ENCODE peak calls at places on chromosomes 2 and 18, in nine cellular contexts. L is AG09309, B is cardiac muscle cell, S is WERI-Rb-1, A is neural progenitor cell, G is thoracic aorta, M is left ventricle myocardium inferior, D is HCT116, J is ovary. X is an unnamed sample.

GRCh38 chr2:201126308-201127127 is 10.6 kb downstream of the CFLAR start:
- DNase-seq in G (no peak), J (no peak), A (no peak), S (no peak), D (no peak), B (peak), L (no peak), M (no peak), X (peak)

GRCh38 chr2:51158236-51158635 is 126.3 kb upstream of the NRXN1 start:
- DNase-seq in J (no peak), G (no peak), M (no peak), A (no peak), D (no peak), L (no peak), S (no peak), B (no peak), X (no peak)

GRCh38 chr2:45716915-45717314 is 65.4 kb downstream of the PRKCE start:
- DNase-seq in B (no peak), J (no peak), G (no peak), S (no peak), A (no peak), M (no peak), D (no peak), L (no peak), X (no peak)

GRCh38 chr2:114962551-114962950 is 520.1 kb downstream of the DPP10 start:
- DNase-seq in A (no peak), L (no peak), J (no peak), B (no peak), M (no peak), D (no peak), S (no peak), G (no peak), X (no peak)

GRCh38 chr2:43127941-43128561 is 98.4 kb downstream of the ZFP36L2 start:
- DNase-seq in M (no peak), A (no peak), J (no peak), L (no peak), S (no peak), D (no peak), G (no peak), B (no peak), X (no peak)

GRCh38 chr2:152647417-152648010 is 69.7 kb downstream of the PRPF40A start:
- DNase-seq in L (no peak), A (peak), D (no peak), M (peak), G (no peak), S (no peak), B (peak), J (peak), X (peak)

GRCh38 chr18:27121108-27121507 is 64.0 kb downstream of the CHST9 start:
- DNase-seq in L (no peak), S (no peak), B (no peak), G (no peak), M (no peak), A (no peak), J (no peak), D (no peak), X (no peak)

GRCh38 chr2:21395366-21395765 is 271.6 kb downstream of the TDRD15 start:
- DNase-seq in S (peak), J (no peak), B (no peak), L (no peak), G (no peak), A (no peak), M (no peak), D (no peak), X (no peak)

GRCh38 chr18:32899819-32900218 is 127.0 kb upstream of the KLHL14 start:
- DNase-seq in J (no peak), M (no peak), S (no peak), L (no peak), A (no peak), G (no peak), B (no peak), D (no peak), X (no peak)

GRCh38 chr2:172931256-172931894 is 144.3 kb upstream of the MAP3K20 start:
- DNase-seq in J (peak), S (no peak), G (no peak), D (no peak), M (no peak), A (peak), L (no peak), B (peak), X (peak)
- H3K4me3 ChIP-seq in J (no peak), S (no peak), G (peak), D (no peak), M (peak), A (peak), L (no peak), B (no peak), X (no peak)

GRCh38 chr18:49491534-49491856 is 4.5 kb upstream of the C18orf32 start:
- DNase-seq in M (no peak), D (no peak), G (no peak), J (no peak), B (no peak), A (no peak), S (no peak), L (no peak), X (no peak)

GRCh38 chr18:49491857-49492693 is 5.0 kb upstream of the C18orf32 start:
- DNase-seq in L (peak), B (peak), M (peak), G (peak), S (peak), D (peak), J (peak), A (peak), X (peak)

GRCh38 chr18:49487711-49488310 is 777 bp upstream of the C18orf32 start:
- DNase-seq in J (no peak), B (peak), G (no peak), A (peak), D (no peak), S (no peak), M (no peak), L (no peak), X (no peak)

GRCh38 chr18:49492694-49493033 is 5.6 kb upstream of the C18orf32 start:
- DNase-seq in M (no peak), B (no peak), G (no peak), D (no peak), J (no peak), S (no peak), L (no peak), A (no peak), X (no peak)

GRCh38 chr18:49490246-49490762 is 3.3 kb upstream of the C18orf32 start:
- DNase-seq in B (no peak), M (no peak), J (no peak), D (no peak), A (no peak), S (no peak), G (no peak), L (no peak), X (no peak)
- H3K4me3 ChIP-seq in B (no peak), M (no peak), J (no peak), D (peak), A (peak), S (no peak), G (no peak), L (no peak), X (no peak)

GRCh38 chr2:176637134-176637496 is 367.9 kb downstream of the MTX2 start:
- DNase-seq in L (no peak), D (no peak), M (no peak), J (no peak), A (peak), S (no peak), B (no peak), G (no peak), X (no peak)
- H3K4me3 ChIP-seq in L (peak), D (no peak), M (peak), J (peak), A (peak), S (peak), B (peak), G (peak), X (no peak)

GRCh38 chr18:805755-806110 is 6.3 kb downstream of the YES1 start:
- DNase-seq in S (no peak), M (no peak), B (no peak), L (no peak), J (no peak), D (no peak), G (no peak), A (no peak), X (no peak)
- H3K4me3 ChIP-seq in S (no peak), M (peak), B (no peak), L (no peak), J (no peak), D (no peak), G (peak), A (no peak), X (peak)

GRCh38 chr2:213285404-213285803 is 1.1 kb downstream of the SPAG16 start:
- DNase-seq in B (no peak), A (no peak), M (no peak), S (peak), J (no peak), L (no peak), D (no peak), G (no peak), X (no peak)
- H3K4me3 ChIP-seq in B (peak), A (peak), M (peak), S (peak), J (no peak), L (no peak), D (no peak), G (peak), X (peak)

DNA sequence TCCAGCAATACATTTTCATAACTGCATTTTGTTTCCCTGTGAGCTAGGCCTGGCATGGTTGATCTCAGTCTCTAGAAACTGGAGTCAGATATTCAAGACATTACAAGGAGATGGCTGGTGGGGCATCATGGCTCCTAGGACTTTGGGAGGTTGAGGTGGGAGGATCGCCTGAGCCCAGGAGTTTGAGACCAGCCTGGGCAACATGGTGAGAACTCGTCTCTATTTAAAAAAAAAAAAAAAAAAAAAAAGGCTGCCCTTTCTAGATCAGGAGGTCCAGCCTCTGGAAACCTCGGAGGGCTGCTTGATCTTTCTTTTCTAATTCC is 362 bp upstream of the VAMP8 start:
- DNase-seq in A (no peak), M (no peak), L (no peak), B (no peak), S (no peak), J (no peak), D (no peak), G (no peak), X (no peak)
- H3K4me3 ChIP-seq in A (peak), M (peak), L (no peak), B (no peak), S (no peak), J (no peak), D (peak), G (peak), X (no peak)

GRCh38 chr2:36965196-36965595 is 1.1 kb downstream of the STRN start:
- DNase-seq in B (peak), S (no peak), D (no peak), L (no peak), A (no peak), M (no peak), J (no peak), G (no peak), X (no peak)

GRCh38 chr2:36963734-36964133 is 2.6 kb downstream of the STRN start:
- DNase-seq in B (no peak), G (no peak), J (no peak), L (no peak), S (no peak), D (no peak), A (no peak), M (no peak), X (no peak)

GRCh38 chr2:36960773-36961172 is 5.6 kb downstream of the STRN start:
- DNase-seq in G (no peak), J (no peak), B (no peak), M (no peak), A (no peak), L (no peak), D (no peak), S (no peak), X (no peak)

GRCh38 chr2:36964496-36965058 is 1.8 kb downstream of the STRN start:
- DNase-seq in B (no peak), D (no peak), M (no peak), J (no peak), S (no peak), G (no peak), L (no peak), A (no peak), X (no peak)

GRCh38 chr2:36963106-36963505 is 3.2 kb downstream of the STRN start:
- DNase-seq in J (no peak), S (no peak), M (no peak), G (no peak), D (no peak), L (no peak), A (no peak), B (no peak), X (no peak)
- H3K4me3 ChIP-seq in J (no peak), S (no peak), M (no peak), G (no peak), D (no peak), L (no peak), A (no peak), B (no peak), X (no peak)